ENCODE peak calls at places on chromosomes 12 and 14, in four cellular contexts. I is HFFc6, K is Panc1, B is body of pancreas. Z is an unnamed sample.

GRCh38 chr12:58443273-58443980 is 476.9 kb downstream of the LRIG3 start:
- DNase-seq in B (no peak), I (peak; percentile 24), K (no peak), Z (no peak)

GRCh38 chr12:7241404-7242005 is 52.0 kb downstream of the PEX5 start:
- DNase-seq in K (no peak), B (no peak), I (peak; percentile 71), Z (no peak)

GRCh38 chr12:123532021-123532420 is 1.5 kb downstream of the RILPL1 start:
- DNase-seq in K (no peak), I (no peak), B (peak; percentile 21), Z (peak; percentile 64)

GRCh38 chr12:131869871-131870418 is 24.5 kb upstream of the ULK1 start:
- DNase-seq in B (no peak), I (peak; percentile 81), K (peak; percentile 61), Z (no peak)

GRCh38 chr12:71441836-71442566 is 2.4 kb downstream of the LGR5 start:
- DNase-seq in I (no peak), K (no peak), B (no peak), Z (no peak)

GRCh38 chr12:113185180-113186032 is at the start of the genes DDX54 and RITA1:
- DNase-seq in K (no peak), B (peak; percentile 81), I (peak; percentile 45), Z (peak; percentile 72)

GRCh38 chr14:23183479-23183878 is at the start of gene SLC7A8:
- DNase-seq in I (no peak), K (no peak), B (peak; percentile 63), Z (no peak)

GRCh38 chr12:127025545-127025944 is 1241.4 kb upstream of the TMEM132C start:
- DNase-seq in B (no peak), I (peak; percentile 7), K (no peak), Z (no peak)

GRCh38 chr12:80239867-80240266 is 140.5 kb downstream of the OTOGL start:
- DNase-seq in K (no peak), I (no peak), B (no peak), Z (no peak)

GRCh38 chr12:132163911-132164288 is 19.6 kb downstream of the NOC4L start:
- DNase-seq in B (no peak), I (no peak), K (no peak), Z (no peak)

GRCh38 chr12:22372277-22372837 is 37.9 kb upstream of the ST8SIA1 start:
- DNase-seq in I (no peak), K (no peak), B (no peak), Z (no peak)

GRCh38 chr12:110536834-110537604 is 34.9 kb downstream of the RAD9B start:
- DNase-seq in B (no peak), K (no peak), I (no peak), Z (no peak)

GRCh38 chr14:79708991-79709390 is 502.3 kb downstream of the DIO2 start:
- DNase-seq in I (no peak), B (no peak), K (no peak), Z (no peak)

GRCh38 chr12:54160807-54161480 is 27.8 kb downstream of the SMUG1 start:
- DNase-seq in I (no peak), B (no peak), K (no peak), Z (no peak)

GRCh38 chr12:54159549-54159948 is 29.2 kb downstream of the SMUG1 start:
- DNase-seq in I (no peak), B (no peak), K (no peak), Z (no peak)

GRCh38 chr12:54158581-54158980 is 30.2 kb downstream of the SMUG1 start:
- DNase-seq in K (no peak), I (no peak), B (no peak), Z (no peak)

GRCh38 chr12:54160050-54160449 is 28.7 kb downstream of the SMUG1 start:
- DNase-seq in B (no peak), K (no peak), I (no peak), Z (no peak)

GRCh38 chr12:54159140-54159539 is 29.6 kb downstream of the SMUG1 start:
- DNase-seq in B (no peak), I (no peak), K (no peak), Z (no peak)
- TF ChIP-seq CTCF in B (no peak), I (no peak), K (no peak), Z (no peak)

GRCh38 chr12:96658075-96658474 is 168.7 kb downstream of the CFAP54 start:
- DNase-seq in B (no peak), K (no peak), I (no peak), Z (no peak)
- TF ChIP-seq CTCF in B (no peak), K (no peak), I (no peak), Z (no peak)

GRCh38 chr12:121796855-121797751 is 3.6 kb upstream of the RHOF start:
- DNase-seq in I (peak; percentile 85), K (no peak), B (peak; percentile 99), Z (no peak)
- TF ChIP-seq CTCF in I (peak; percentile 68), K (no peak), B (peak; percentile 31), Z (no peak)

GRCh38 chr12:116687888-116688287 is 50.0 kb downstream of the SPRING1 start:
- DNase-seq in I (no peak), K (no peak), B (peak; percentile 40), Z (peak; percentile 70)
- TF ChIP-seq CTCF in I (peak; percentile 73), K (peak; percentile 76), B (peak; percentile 20), Z (peak; percentile 78)

GRCh38 chr14:32013083-32013482 is 64.0 kb upstream of the ARHGAP5 start:
- DNase-seq in K (no peak), I (no peak), B (no peak), Z (no peak)
- TF ChIP-seq CTCF in K (peak; percentile 16), I (peak; percentile 31), B (no peak), Z (no peak)

Z was measured in CD14-positive monocyte.